ENCODE peak calls at places on chromosomes 4 and X, in seven cellular contexts. One of them, this sample, is unnamed.

GRCh38 chr4:98658287-98659105 is at the start of gene TSPAN5:
- DNase-seq in A673: peak; percentile 88
- DNase-seq in psoas muscle: peak; percentile 76
- DNase-seq in upper lobe of right lung: peak; percentile 89
- DNase-seq in CD8-positive, alpha-beta T cell: peak; percentile 84
- DNase-seq in tibial nerve: peak; percentile 46
- DNase-seq in sigmoid colon: peak; percentile 84
- DNase-seq in this sample: peak; percentile 82

GRCh38 chrX:16897445-16897844 is 27.3 kb upstream of the RBBP7 start:
- DNase-seq in A673: no peak
- DNase-seq in psoas muscle: no peak
- DNase-seq in upper lobe of right lung: no peak
- DNase-seq in CD8-positive, alpha-beta T cell: no peak
- DNase-seq in tibial nerve: no peak
- DNase-seq in sigmoid colon: no peak
- DNase-seq in this sample: no peak

GRCh38 chrX:123713434-123713833 is 19.4 kb downstream of the THOC2 start:
- DNase-seq in A673: no peak
- DNase-seq in psoas muscle: no peak
- DNase-seq in upper lobe of right lung: no peak
- DNase-seq in CD8-positive, alpha-beta T cell: no peak
- DNase-seq in tibial nerve: no peak
- DNase-seq in sigmoid colon: no peak
- DNase-seq in this sample: no peak

GRCh38 chr4:54498661-54499111 is 159.1 kb upstream of the KIT start:
- DNase-seq in A673: peak; percentile 84
- DNase-seq in psoas muscle: no peak
- DNase-seq in upper lobe of right lung: no peak
- DNase-seq in CD8-positive, alpha-beta T cell: no peak
- DNase-seq in tibial nerve: no peak
- DNase-seq in sigmoid colon: no peak
- DNase-seq in this sample: no peak

GRCh38 chr4:55396305-55397023 is 707 bp downstream of the TMEM165 start:
- DNase-seq in A673: peak; percentile 21
- DNase-seq in psoas muscle: peak; percentile 54
- DNase-seq in upper lobe of right lung: peak; percentile 80
- DNase-seq in CD8-positive, alpha-beta T cell: peak; percentile 5
- DNase-seq in tibial nerve: no peak
- DNase-seq in sigmoid colon: peak; percentile 78
- DNase-seq in this sample: peak; percentile 61

GRCh38 chrX:7925867-7926472 is 1.2 kb downstream of the PNPLA4 start:
- DNase-seq in A673: peak; percentile 83
- DNase-seq in psoas muscle: peak; percentile 22
- DNase-seq in upper lobe of right lung: peak; percentile 47
- DNase-seq in CD8-positive, alpha-beta T cell: peak; percentile 21
- DNase-seq in tibial nerve: no peak
- DNase-seq in sigmoid colon: peak; percentile 68
- DNase-seq in this sample: peak; percentile 45

GRCh38 chr4:147586637-147587036 is 30.6 kb upstream of the TMEM184C start:
- DNase-seq in A673: no peak
- DNase-seq in psoas muscle: no peak
- DNase-seq in upper lobe of right lung: no peak
- DNase-seq in CD8-positive, alpha-beta T cell: no peak
- DNase-seq in tibial nerve: no peak
- DNase-seq in sigmoid colon: no peak
- DNase-seq in this sample: no peak

GRCh38 chrX:15334561-15334960 is 762 bp downstream of the PIGA start:
- DNase-seq in A673: no peak
- DNase-seq in psoas muscle: no peak
- DNase-seq in upper lobe of right lung: no peak
- DNase-seq in CD8-positive, alpha-beta T cell: no peak
- DNase-seq in tibial nerve: no peak
- DNase-seq in sigmoid colon: no peak
- DNase-seq in this sample: no peak

GRCh38 chrX:41308884-41309655 is 24.9 kb upstream of the DDX3X start:
- DNase-seq in A673: no peak
- DNase-seq in psoas muscle: no peak
- DNase-seq in upper lobe of right lung: no peak
- DNase-seq in CD8-positive, alpha-beta T cell: no peak
- DNase-seq in tibial nerve: no peak
- DNase-seq in sigmoid colon: no peak
- DNase-seq in this sample: no peak

GRCh38 chr4:82293304-82293703 is 80.5 kb downstream of the HNRNPD start:
- DNase-seq in A673: no peak
- DNase-seq in psoas muscle: no peak
- DNase-seq in upper lobe of right lung: no peak
- DNase-seq in CD8-positive, alpha-beta T cell: no peak
- DNase-seq in tibial nerve: no peak
- DNase-seq in sigmoid colon: no peak
- DNase-seq in this sample: no peak

GRCh38 chr4:4672397-4672796 is 130.5 kb upstream of the STX18 start:
- DNase-seq in A673: no peak
- DNase-seq in psoas muscle: no peak
- DNase-seq in upper lobe of right lung: no peak
- DNase-seq in CD8-positive, alpha-beta T cell: no peak
- DNase-seq in tibial nerve: no peak
- DNase-seq in sigmoid colon: peak; percentile 19
- DNase-seq in this sample: no peak

GRCh38 chr4:185936650-185937376 is 124.8 kb upstream of the SORBS2 start:
- DNase-seq in A673: peak; percentile 7
- DNase-seq in psoas muscle: no peak
- DNase-seq in upper lobe of right lung: no peak
- DNase-seq in CD8-positive, alpha-beta T cell: no peak
- DNase-seq in tibial nerve: no peak
- DNase-seq in sigmoid colon: no peak
- DNase-seq in this sample: no peak

GRCh38 chrX:115029869-115030564 is 12.6 kb upstream of the IL13RA2 start:
- DNase-seq in A673: no peak
- DNase-seq in psoas muscle: no peak
- DNase-seq in upper lobe of right lung: no peak
- DNase-seq in CD8-positive, alpha-beta T cell: no peak
- DNase-seq in tibial nerve: no peak
- DNase-seq in sigmoid colon: no peak
- DNase-seq in this sample: no peak

GRCh38 chrX:40474205-40474626 is 106.6 kb upstream of the ATP6AP2 start:
- DNase-seq in A673: peak; percentile 91
- DNase-seq in psoas muscle: no peak
- DNase-seq in upper lobe of right lung: peak; percentile 65
- DNase-seq in CD8-positive, alpha-beta T cell: no peak
- DNase-seq in tibial nerve: no peak
- DNase-seq in sigmoid colon: peak; percentile 67
- DNase-seq in this sample: peak; percentile 54

GRCh38 chr4:185881427-185881826 is 69.4 kb upstream of the SORBS2 start:
- DNase-seq in A673: no peak
- DNase-seq in psoas muscle: no peak
- DNase-seq in upper lobe of right lung: no peak
- DNase-seq in CD8-positive, alpha-beta T cell: no peak
- DNase-seq in tibial nerve: no peak
- DNase-seq in sigmoid colon: no peak
- DNase-seq in this sample: no peak

GRCh38 chrX:153226344-153227190 is 47.5 kb downstream of the MAGEA1 start:
- DNase-seq in A673: peak; percentile 54
- DNase-seq in psoas muscle: no peak
- DNase-seq in upper lobe of right lung: peak; percentile 91
- DNase-seq in CD8-positive, alpha-beta T cell: no peak
- DNase-seq in tibial nerve: peak; percentile 29
- DNase-seq in sigmoid colon: no peak
- DNase-seq in this sample: peak; percentile 86

GRCh38 chr4:104429150-104429741 is 65.4 kb downstream of the CXXC4 start:
- DNase-seq in A673: peak; percentile 75
- DNase-seq in psoas muscle: no peak
- DNase-seq in upper lobe of right lung: no peak
- DNase-seq in CD8-positive, alpha-beta T cell: no peak
- DNase-seq in tibial nerve: no peak
- DNase-seq in sigmoid colon: no peak
- DNase-seq in this sample: no peak

GRCh38 chr4:7769936-7770674 is 169.6 kb downstream of the AFAP1 start:
- DNase-seq in A673: peak; percentile 51
- DNase-seq in psoas muscle: no peak
- DNase-seq in upper lobe of right lung: peak; percentile 66
- DNase-seq in CD8-positive, alpha-beta T cell: no peak
- DNase-seq in tibial nerve: no peak
- DNase-seq in sigmoid colon: peak; percentile 65
- DNase-seq in this sample: no peak

GRCh38 chr4:105944535-105944934 is 49.3 kb downstream of the NPNT start:
- DNase-seq in A673: peak; percentile 27
- DNase-seq in psoas muscle: no peak
- DNase-seq in upper lobe of right lung: no peak
- DNase-seq in CD8-positive, alpha-beta T cell: no peak
- DNase-seq in tibial nerve: no peak
- DNase-seq in sigmoid colon: no peak
- DNase-seq in this sample: no peak

GRCh38 chr4:31045724-31046318 is 325.7 kb downstream of the PCDH7 start:
- DNase-seq in A673: peak; percentile 50
- DNase-seq in psoas muscle: no peak
- DNase-seq in upper lobe of right lung: no peak
- DNase-seq in CD8-positive, alpha-beta T cell: no peak
- DNase-seq in tibial nerve: no peak
- DNase-seq in sigmoid colon: no peak
- DNase-seq in this sample: no peak
- TF ChIP-seq CTCF in A673: peak; percentile 70
- TF ChIP-seq CTCF in psoas muscle: no peak
- TF ChIP-seq CTCF in upper lobe of right lung: peak; percentile 44
- TF ChIP-seq CTCF in CD8-positive, alpha-beta T cell: no peak
- TF ChIP-seq CTCF in tibial nerve: peak; percentile 9
- TF ChIP-seq CTCF in sigmoid colon: no peak
- TF ChIP-seq CTCF in this sample: peak; percentile 38

GRCh38 chr4:17577660-17578481 is 873 bp downstream of the LAP3 start:
- DNase-seq in A673: no peak
- DNase-seq in psoas muscle: peak; percentile 63
- DNase-seq in upper lobe of right lung: peak; percentile 79
- DNase-seq in CD8-positive, alpha-beta T cell: peak; percentile 16
- DNase-seq in tibial nerve: no peak
- DNase-seq in sigmoid colon: peak; percentile 83
- DNase-seq in this sample: peak; percentile 66

GRCh38 chr4:17576932-17577659 is at the start of gene LAP3:
- DNase-seq in A673: peak; percentile 95
- DNase-seq in psoas muscle: peak; percentile 97
- DNase-seq in upper lobe of right lung: peak; percentile 99
- DNase-seq in CD8-positive, alpha-beta T cell: peak; percentile 100
- DNase-seq in tibial nerve: peak; percentile 99
- DNase-seq in sigmoid colon: peak; percentile 99
- DNase-seq in this sample: peak; percentile 98

GRCh38 chr4:17574206-17574605 is 2.8 kb upstream of the LAP3 start:
- DNase-seq in A673: no peak
- DNase-seq in psoas muscle: no peak
- DNase-seq in upper lobe of right lung: no peak
- DNase-seq in CD8-positive, alpha-beta T cell: no peak
- DNase-seq in tibial nerve: no peak
- DNase-seq in sigmoid colon: no peak
- DNase-seq in this sample: no peak

GRCh38 chr4:17580969-17581368 is 4.0 kb downstream of the LAP3 start:
- DNase-seq in A673: no peak
- DNase-seq in psoas muscle: no peak
- DNase-seq in upper lobe of right lung: no peak
- DNase-seq in CD8-positive, alpha-beta T cell: no peak
- DNase-seq in tibial nerve: no peak
- DNase-seq in sigmoid colon: no peak
- DNase-seq in this sample: no peak

DNA sequence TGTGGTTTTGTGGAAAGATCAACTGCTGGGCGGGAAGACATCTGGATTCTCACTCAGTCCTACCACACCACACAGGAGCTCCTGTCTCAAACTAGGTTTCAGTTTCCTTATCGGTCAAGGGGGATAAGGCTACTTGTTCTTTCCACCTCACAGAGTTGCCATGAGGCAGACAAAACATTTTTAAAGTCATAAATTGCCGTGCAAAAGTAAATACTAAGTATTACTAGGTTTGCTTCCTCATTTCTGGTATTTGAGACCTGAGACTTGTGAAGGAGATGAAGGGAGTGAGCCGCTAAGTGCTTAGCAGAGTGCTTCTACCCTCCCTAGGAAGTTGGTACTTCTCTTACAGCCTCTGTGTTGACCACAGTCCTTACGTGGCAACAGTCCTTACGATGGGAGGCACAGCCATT is 1.5 kb downstream of the LAP3 start:
- DNase-seq in A673: no peak
- DNase-seq in psoas muscle: no peak
- DNase-seq in upper lobe of right lung: no peak
- DNase-seq in CD8-positive, alpha-beta T cell: no peak
- DNase-seq in tibial nerve: no peak
- DNase-seq in sigmoid colon: no peak
- DNase-seq in this sample: no peak
- H3K27ac ChIP-seq in A673: no peak overlapping the region
- H3K27ac ChIP-seq in psoas muscle: peak overlapping the region; percentile 90
- H3K27ac ChIP-seq in upper lobe of right lung: peak overlapping the region; percentile 91
- H3K27ac ChIP-seq in CD8-positive, alpha-beta T cell: peak overlapping the region; percentile 96
- H3K27ac ChIP-seq in tibial nerve: peak overlapping the region; percentile 95
- H3K27ac ChIP-seq in sigmoid colon: peak overlapping the region; percentile 99
- H3K27ac ChIP-seq in this sample: peak overlapping the region; percentile 91

DNA sequence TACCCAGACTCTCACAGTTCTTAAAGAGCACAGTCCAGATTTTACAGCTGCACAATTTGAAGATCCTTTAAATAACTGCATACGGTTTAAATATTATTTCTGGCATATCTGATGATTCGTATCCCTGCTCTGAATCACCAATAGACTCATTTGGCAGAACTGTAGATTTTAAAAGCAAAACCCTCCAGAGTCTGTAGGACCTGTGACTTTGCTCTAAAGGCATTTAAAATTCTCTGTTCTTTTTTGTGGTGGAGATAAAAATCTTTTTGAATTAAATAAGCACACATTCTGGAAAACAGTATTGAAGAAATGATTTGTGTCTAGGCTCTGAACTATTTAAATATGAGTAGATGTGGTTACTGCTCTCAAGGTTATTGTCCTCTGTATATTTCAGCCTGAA is 246.2 kb upstream of the PITX2 start:
- DNase-seq in A673: no peak
- DNase-seq in psoas muscle: no peak
- DNase-seq in upper lobe of right lung: no peak
- DNase-seq in CD8-positive, alpha-beta T cell: no peak
- DNase-seq in tibial nerve: no peak
- DNase-seq in sigmoid colon: no peak
- DNase-seq in this sample: no peak
- H3K4me1 ChIP-seq in A673: peaks cover 20% of the 10 kb centered on the region
- H3K4me1 ChIP-seq in psoas muscle: peaks cover 18% of the 10 kb centered on the region
- H3K4me1 ChIP-seq in upper lobe of right lung: no peaks in the 10 kb centered on the region
- H3K4me1 ChIP-seq in CD8-positive, alpha-beta T cell: no peaks in the 10 kb centered on the region
- H3K4me1 ChIP-seq in tibial nerve: no peaks in the 10 kb centered on the region
- H3K4me1 ChIP-seq in sigmoid colon: no peaks in the 10 kb centered on the region
- H3K4me1 ChIP-seq in this sample: peaks cover 7% of the 10 kb centered on the region

GRCh38 chr4:37595875-37596402 is 90.2 kb downstream of the RELL1 start:
- DNase-seq in A673: no peak
- DNase-seq in psoas muscle: no peak
- DNase-seq in upper lobe of right lung: no peak
- DNase-seq in CD8-positive, alpha-beta T cell: no peak
- DNase-seq in tibial nerve: no peak
- DNase-seq in sigmoid colon: no peak
- DNase-seq in this sample: no peak

GRCh38 chr4:37590016-37590415 is 96.2 kb downstream of the RELL1 start:
- DNase-seq in A673: no peak
- DNase-seq in psoas muscle: no peak
- DNase-seq in upper lobe of right lung: no peak
- DNase-seq in CD8-positive, alpha-beta T cell: no peak
- DNase-seq in tibial nerve: no peak
- DNase-seq in sigmoid colon: no peak
- DNase-seq in this sample: no peak

GRCh38 chr4:37591349-37591748 is 94.8 kb downstream of the RELL1 start:
- DNase-seq in A673: no peak
- DNase-seq in psoas muscle: no peak
- DNase-seq in upper lobe of right lung: no peak
- DNase-seq in CD8-positive, alpha-beta T cell: no peak
- DNase-seq in tibial nerve: no peak
- DNase-seq in sigmoid colon: no peak
- DNase-seq in this sample: no peak

GRCh38 chr4:37597019-37597418 is 89.2 kb downstream of the RELL1 start:
- DNase-seq in A673: no peak
- DNase-seq in psoas muscle: no peak
- DNase-seq in upper lobe of right lung: no peak
- DNase-seq in CD8-positive, alpha-beta T cell: no peak
- DNase-seq in tibial nerve: no peak
- DNase-seq in sigmoid colon: no peak
- DNase-seq in this sample: no peak

GRCh38 chr4:37594095-37594494 is 92.1 kb downstream of the RELL1 start:
- DNase-seq in A673: no peak
- DNase-seq in psoas muscle: no peak
- DNase-seq in upper lobe of right lung: no peak
- DNase-seq in CD8-positive, alpha-beta T cell: no peak
- DNase-seq in tibial nerve: no peak
- DNase-seq in sigmoid colon: no peak
- DNase-seq in this sample: no peak
- TF ChIP-seq CTCF in A673: no peak
- TF ChIP-seq CTCF in psoas muscle: no peak
- TF ChIP-seq CTCF in upper lobe of right lung: no peak
- TF ChIP-seq CTCF in CD8-positive, alpha-beta T cell: no peak
- TF ChIP-seq CTCF in tibial nerve: no peak
- TF ChIP-seq CTCF in sigmoid colon: no peak
- TF ChIP-seq CTCF in this sample: no peak